ENCODE peak calls at places on chromosomes 7 and 10, in five cellular contexts. E, R, P, G and L are unnamed samples.

GRCh38 chr7:44633254-44634186 is 27.1 kb downstream of the OGDH start:
- DNase-seq in E (peak), R (no peak), P (no peak), G (no peak), L (peak)

GRCh38 chr10:6430581-6430980 is 149.5 kb downstream of the PRKCQ start:
- DNase-seq in E (no peak), R (no peak), P (no peak), G (no peak), L (no peak)

GRCh38 chr7:4633012-4633411 is 49.1 kb upstream of the FOXK1 start:
- DNase-seq in E (peak), R (no peak), P (no peak), G (no peak), L (peak)

GRCh38 chr7:137091396-137091795 is 222.9 kb downstream of the CHRM2 start:
- DNase-seq in E (peak), R (no peak), P (peak), G (no peak), L (no peak)

GRCh38 chr10:61000769-61001730 is 57.1 kb upstream of the RHOBTB1 start:
- DNase-seq in E (peak), R (peak), P (peak), G (no peak), L (no peak)

GRCh38 chr7:28707291-28707690 is 250.8 kb downstream of the TRIL start:
- DNase-seq in E (no peak), R (no peak), P (no peak), G (no peak), L (no peak)

GRCh38 chr10:119379466-119380071 is 162.9 kb downstream of the RGS10 start:
- DNase-seq in E (no peak), R (no peak), P (no peak), G (peak), L (no peak)

GRCh38 chr7:95660023-95660434 is 63.7 kb upstream of the PDK4 start:
- DNase-seq in E (no peak), R (no peak), P (no peak), G (no peak), L (no peak)

GRCh38 chr7:17710312-17710711 is 230.0 kb downstream of the SNX13 start:
- DNase-seq in E (no peak), R (no peak), P (no peak), G (no peak), L (no peak)

GRCh38 chr7:40447345-40447744 is 312.5 kb downstream of the SUGCT start:
- DNase-seq in E (no peak), R (no peak), P (no peak), G (no peak), L (peak)

GRCh38 chr10:61486251-61486650 is 33.1 kb upstream of the TMEM26 start:
- DNase-seq in E (no peak), R (no peak), P (no peak), G (no peak), L (no peak)

GRCh38 chr7:97006146-97006950 is 995 bp downstream of the DLX6 start:
- DNase-seq in E (peak), R (no peak), P (no peak), G (peak), L (no peak)

GRCh38 chr10:101054351-101054750 is 7.4 kb upstream of the KAZALD1 start:
- DNase-seq in E (no peak), R (no peak), P (no peak), G (peak), L (no peak)

GRCh38 chr7:936131-937054 is 18.1 kb downstream of the ADAP1 start:
- DNase-seq in E (peak), R (no peak), P (peak), G (no peak), L (peak)

GRCh38 chr10:78982726-78983125 is 86.0 kb upstream of the ZMIZ1 start:
- DNase-seq in E (no peak), R (no peak), P (no peak), G (no peak), L (no peak)

GRCh38 chr7:44077681-44078091 is 4.6 kb downstream of the POLM start:
- DNase-seq in E (no peak), R (no peak), P (no peak), G (no peak), L (no peak)

GRCh38 chr7:1458676-1459511 is at the start of gene MICALL2:
- DNase-seq in E (peak), R (peak), P (peak), G (no peak), L (no peak)

GRCh38 chr7:101973130-101973529 is 155.7 kb downstream of the CUX1 start:
- DNase-seq in E (no peak), R (no peak), P (no peak), G (no peak), L (no peak)

GRCh38 chr7:117873933-117874530 is 791 bp upstream of the CTTNBP2 start:
- DNase-seq in E (no peak), R (no peak), P (no peak), G (no peak), L (no peak)

GRCh38 chr10:132178046-132178445 is 8.7 kb upstream of the DPYSL4 start:
- DNase-seq in E (no peak), R (no peak), P (no peak), G (no peak), L (no peak)

GRCh38 chr7:121288894-121289293 is 39.9 kb upstream of the WNT16 start:
- DNase-seq in E (peak), R (no peak), P (no peak), G (no peak), L (no peak)

GRCh38 chr10:101091546-101092290 is 29.9 kb downstream of the KAZALD1 start:
- DNase-seq in E (no peak), R (peak), P (no peak), G (no peak), L (no peak)

GRCh38 chr10:86364551-86365345 is 1.8 kb downstream of the GRID1 start:
- DNase-seq in E (no peak), R (no peak), P (peak), G (no peak), L (no peak)

GRCh38 chr7:5375925-5376324 is 47.7 kb downstream of the TNRC18 start:
- DNase-seq in E (no peak), R (no peak), P (no peak), G (peak), L (no peak)

GRCh38 chr7:27424231-27424630 is 181.6 kb downstream of the EVX1 start:
- DNase-seq in E (no peak), R (no peak), P (no peak), G (no peak), L (no peak)

GRCh38 chr7:95527033-95527775 is 41.5 kb downstream of the ASB4 start:
- DNase-seq in E (peak), R (peak), P (peak), G (peak), L (peak)

GRCh38 chr7:15461576-15461975 is 100.2 kb downstream of the AGMO start:
- DNase-seq in E (peak), R (no peak), P (no peak), G (no peak), L (no peak)

GRCh38 chr7:48130658-48131108 is 40.6 kb upstream of the ABCA13 start:
- DNase-seq in E (peak), R (no peak), P (no peak), G (no peak), L (no peak)

GRCh38 chr10:95508730-95509129 is 52.4 kb downstream of the SORBS1 start:
- DNase-seq in E (no peak), R (no peak), P (peak), G (no peak), L (no peak)

GRCh38 chr7:113936535-113936934 is 17.7 kb upstream of the PPP1R3A start:
- DNase-seq in E (no peak), R (no peak), P (no peak), G (no peak), L (no peak)